ENCODE peak calls at places on chromosomes 2 and 18, in nine cellular contexts. D is breast epithelium, W is AG10803, U is GM13977, Q is activated B cell treated with CpG ODN at 0.5 μM for 24 hours, E is fibroblast of pulmonary artery, V is cardiac fibroblast, F is body of pancreas, J is A549. X is an unnamed sample.
A peak's percentile ranks its signal among the peaks of the same experiment; 100 is the strongest.

GRCh38 chr2:70705160-70705850 is 62.7 kb downstream of the ADD2 start:
- DNase-seq in W (no peak), U (no peak), D (no peak), E (no peak), Q (no peak), J (no peak), F (no peak), V (no peak), X (no peak)

GRCh38 chr2:181790716-181791649 is 100.5 kb upstream of the ITPRID2 start:
- DNase-seq in E (peak; percentile 92), V (peak; percentile 87), Q (no peak), D (no peak), W (peak; percentile 86), F (no peak), U (peak; percentile 15), J (peak; percentile 92), X (peak; percentile 2)

GRCh38 chr2:57720728-57721627 is 325.6 kb upstream of the VRK2 start:
- DNase-seq in V (peak; percentile 62), U (peak; percentile 61), D (no peak), F (peak; percentile 22), E (peak; percentile 68), J (peak; percentile 76), Q (peak; percentile 16), W (peak; percentile 64), X (peak; percentile 58)

GRCh38 chr2:20599861-20600461 is 50.9 kb downstream of the HS1BP3 start:
- DNase-seq in U (no peak), V (no peak), E (no peak), W (no peak), D (peak; percentile 22), J (no peak), Q (no peak), F (no peak), X (no peak)

GRCh38 chr18:67081866-67082265 is 434.7 kb downstream of the DSEL start:
- DNase-seq in E (no peak), F (no peak), D (no peak), J (no peak), Q (no peak), U (no peak), V (no peak), W (no peak), X (no peak)

GRCh38 chr18:76558881-76559667 is 64.0 kb upstream of the ZNF516 start:
- DNase-seq in U (no peak), Q (no peak), E (no peak), V (no peak), W (no peak), F (no peak), J (no peak), D (no peak), X (no peak)

GRCh38 chr18:46224181-46224775 is 120.1 kb downstream of the HAUS1 start:
- DNase-seq in J (no peak), Q (no peak), D (no peak), E (no peak), F (no peak), W (peak; percentile 36), U (no peak), V (no peak), X (no peak)

GRCh38 chr18:73638709-73639108 is 508.9 kb downstream of the FBXO15 start:
- DNase-seq in W (peak; percentile 44), F (no peak), Q (no peak), U (no peak), V (peak; percentile 40), J (no peak), E (peak; percentile 52), D (no peak), X (no peak)

GRCh38 chr18:79756143-79756500 is 41.6 kb upstream of the KCNG2 start:
- DNase-seq in W (no peak), Q (peak; percentile 7), F (no peak), D (peak; percentile 39), E (no peak), V (no peak), U (no peak), J (no peak), X (no peak)

GRCh38 chr2:6826081-6826913 is 39.4 kb downstream of the CMPK2 start:
- DNase-seq in Q (no peak), F (peak; percentile 32), W (peak; percentile 60), E (peak; percentile 81), U (peak; percentile 64), V (peak; percentile 67), J (peak; percentile 72), D (no peak), X (peak; percentile 56)

GRCh38 chr2:75592028-75592427 is 31.3 kb upstream of the EVA1A start:
- DNase-seq in W (peak; percentile 83), D (no peak), Q (no peak), V (peak; percentile 11), F (peak; percentile 58), E (peak; percentile 32), J (no peak), U (no peak), X (no peak)

GRCh38 chr2:186891219-186891621 is 42.2 kb upstream of the ZSWIM2 start:
- DNase-seq in E (peak; percentile 88), V (peak; percentile 84), W (peak; percentile 21), D (no peak), F (no peak), Q (no peak), J (no peak), U (no peak), X (no peak)

GRCh38 chr18:75418293-75418692 is 9.2 kb downstream of the SMIM21 start:
- DNase-seq in F (no peak), Q (no peak), V (no peak), U (no peak), E (no peak), J (peak; percentile 44), W (no peak), D (no peak), X (no peak)

GRCh38 chr2:219483451-219484342 is 15.0 kb upstream of the GMPPA start:
- DNase-seq in U (no peak), V (no peak), D (no peak), J (no peak), Q (no peak), W (no peak), E (no peak), F (no peak), X (no peak)

GRCh38 chr2:12227941-12228608 is 481.6 kb downstream of the LPIN1 start:
- DNase-seq in W (peak; percentile 54), F (no peak), U (no peak), V (peak; percentile 32), E (peak; percentile 52), Q (no peak), D (no peak), J (no peak), X (no peak)

GRCh38 chr2:88133875-88134274 is 6.0 kb upstream of the FABP1 start:
- DNase-seq in E (no peak), D (no peak), V (no peak), F (no peak), J (no peak), Q (no peak), W (no peak), U (no peak), X (no peak)

GRCh38 chr2:22756644-22757043 is 628.3 kb upstream of the KLHL29 start:
- DNase-seq in W (no peak), V (no peak), Q (no peak), J (no peak), F (no peak), D (no peak), U (no peak), E (no peak), X (no peak)

GRCh38 chr2:197431858-197432257 is 3.0 kb downstream of the SF3B1 start:
- DNase-seq in D (no peak), W (no peak), V (no peak), Q (no peak), F (no peak), J (no peak), E (no peak), U (no peak), X (no peak)

GRCh38 chr2:197437380-197437779 is 2.6 kb upstream of the SF3B1 start:
- DNase-seq in J (no peak), F (no peak), U (no peak), Q (no peak), D (no peak), V (no peak), E (no peak), W (no peak), X (no peak)

GRCh38 chr2:197433770-197434438 is 924 bp downstream of the SF3B1 start:
- DNase-seq in W (peak; percentile 16), D (no peak), U (no peak), F (no peak), Q (no peak), E (no peak), V (peak; percentile 13), J (no peak), X (no peak)

GRCh38 chr2:197435598-197436435 is 989 bp upstream of the SF3B1 start:
- DNase-seq in F (no peak), W (no peak), D (no peak), Q (no peak), J (no peak), E (no peak), U (no peak), V (no peak), X (no peak)

GRCh38 chr2:197434541-197435513 is at the start of gene SF3B1:
- DNase-seq in J (peak; percentile 98), U (peak; percentile 93), V (peak; percentile 98), Q (peak; percentile 98), D (peak; percentile 99), F (peak; percentile 99), E (peak; percentile 97), W (peak; percentile 97), X (peak; percentile 96)
- TF ChIP-seq CTCF in J (no peak), U (no peak), V (no peak), Q (no peak), D (peak; percentile 11), F (no peak), E (no peak), W (no peak), X (no peak)

GRCh38 chr2:209974566-209974965 is 27.9 kb upstream of the RPE start:
- DNase-seq in W (no peak), D (no peak), V (no peak), E (no peak), U (no peak), Q (no peak), F (no peak), J (no peak), X (no peak)
- TF ChIP-seq CTCF in W (no peak), D (no peak), V (no peak), E (no peak), U (no peak), Q (no peak), F (no peak), J (no peak), X (no peak)

GRCh38 chr2:223949241-223949640 is 4.1 kb upstream of the WDFY1 start:
- DNase-seq in E (no peak), W (no peak), Q (no peak), J (peak; percentile 28), D (no peak), F (no peak), U (no peak), V (no peak), X (no peak)
- TF ChIP-seq CTCF in E (no peak), W (no peak), Q (no peak), J (no peak), D (no peak), F (no peak), U (peak; percentile 19), V (no peak), X (no peak)

GRCh38 chr18:24959100-24959499 is 392.9 kb downstream of the ZNF521 start:
- DNase-seq in E (no peak), D (no peak), Q (no peak), W (no peak), F (no peak), V (no peak), U (no peak), J (no peak), X (no peak)

GRCh38 chr18:24968233-24968775 is 383.7 kb downstream of the ZNF521 start:
- DNase-seq in D (no peak), Q (no peak), U (no peak), E (no peak), V (no peak), F (no peak), W (peak; percentile 94), J (no peak), X (no peak)

GRCh38 chr18:24964213-24964612 is 387.8 kb downstream of the ZNF521 start:
- DNase-seq in E (no peak), D (no peak), W (no peak), Q (peak; percentile 30), J (no peak), F (no peak), V (no peak), U (no peak), X (no peak)
- TF ChIP-seq CTCF in E (no peak), D (no peak), W (no peak), Q (no peak), J (no peak), F (no peak), V (no peak), U (no peak), X (no peak)